ENCODE peak calls at places on chromosomes 13 and 19, in six cellular contexts. J, L, W, I, M and X are unnamed samples.

GRCh38 chr13:38875186-38875875 is 115.3 kb downstream of the STOML3 start:
- DNase-seq in J (no peak), M (no peak), W (no peak), I (no peak), L (no peak), X (no peak)

GRCh38 chr13:110444226-110444653 is 117.3 kb downstream of the RAB20 start:
- DNase-seq in J (no peak), W (no peak), M (peak), L (no peak), I (peak), X (no peak)

GRCh38 chr19:43726736-43727592 is 11.1 kb downstream of the IRGC start:
- DNase-seq in M (no peak), J (no peak), I (no peak), L (no peak), W (no peak), X (no peak)

GRCh38 chr13:108961542-108962125 is 332.2 kb downstream of the MYO16 start:
- DNase-seq in M (peak), W (no peak), L (peak), J (no peak), I (peak), X (peak)

GRCh38 chr13:53126803-53127202 is 98.2 kb downstream of the OLFM4 start:
- DNase-seq in I (no peak), M (no peak), L (no peak), J (no peak), W (no peak), X (no peak)

GRCh38 chr13:74246398-74246975 is 112.3 kb upstream of the KLF12 start:
- DNase-seq in W (no peak), L (peak), M (no peak), I (no peak), J (no peak), X (no peak)

GRCh38 chr19:51158474-51159129 is 16.5 kb downstream of the SIGLEC7 start:
- DNase-seq in W (peak), M (peak), I (peak), L (peak), J (no peak), X (peak)

GRCh38 chr19:3178377-3178972 is at the start of gene S1PR4:
- DNase-seq in L (no peak), M (no peak), J (no peak), I (peak), W (peak), X (no peak)

GRCh38 chr13:45149964-45150363 is 29.7 kb downstream of the GTF2F2 start:
- DNase-seq in I (no peak), M (no peak), W (no peak), J (no peak), L (no peak), X (no peak)

GRCh38 chr13:111973186-111974064 is 93.5 kb upstream of the SOX1 start:
- DNase-seq in I (no peak), M (no peak), J (no peak), L (no peak), W (no peak), X (no peak)

GRCh38 chr13:83449666-83450395 is 432.4 kb downstream of the SLITRK1 start:
- DNase-seq in J (no peak), W (no peak), M (peak), I (no peak), L (no peak), X (no peak)

GRCh38 chr13:40026741-40027140 is 371.3 kb downstream of the COG6 start:
- DNase-seq in M (no peak), I (peak), J (no peak), W (no peak), L (no peak), X (no peak)

GRCh38 chr19:41548954-41549688 is 26.8 kb upstream of the CEACAM21 start:
- DNase-seq in I (peak), W (peak), M (no peak), L (peak), J (no peak), X (peak)

GRCh38 chr19:13082192-13083007 is 20.3 kb downstream of the LYL1 start:
- DNase-seq in J (no peak), I (no peak), L (peak), M (no peak), W (no peak), X (peak)

GRCh38 chr19:12333162-12334159 is at the start of gene ZNF563:
- DNase-seq in I (peak), M (peak), J (peak), L (peak), W (peak), X (peak)

GRCh38 chr19:33906578-33907335 is 110.1 kb downstream of the KCTD15 start:
- DNase-seq in M (peak), J (no peak), W (no peak), I (no peak), L (peak), X (peak)

GRCh38 chr19:6272411-6272791 is 7.4 kb downstream of the MLLT1 start:
- DNase-seq in J (no peak), M (no peak), W (no peak), I (no peak), L (no peak), X (no peak)

GRCh38 chr19:33441828-33442227 is 68.3 kb downstream of the CEBPG start:
- DNase-seq in J (no peak), M (no peak), L (no peak), W (no peak), I (no peak), X (no peak)

GRCh38 chr13:48485447-48485846 is 47.4 kb downstream of the RCBTB2 start:
- DNase-seq in I (no peak), L (no peak), J (no peak), W (no peak), M (no peak), X (no peak)

GRCh38 chr19:36051236-36051635 is 2.8 kb downstream of the THAP8 start:
- DNase-seq in J (peak), W (no peak), M (no peak), I (no peak), L (peak), X (no peak)

GRCh38 chr19:30690935-30691505 is 318.8 kb downstream of the ZNF536 start:
- DNase-seq in L (no peak), J (no peak), W (no peak), M (no peak), I (no peak), X (no peak)

GRCh38 chr13:90448466-90449037 is 898.9 kb upstream of the MIR17HG start:
- DNase-seq in W (no peak), I (no peak), L (peak), M (no peak), J (no peak), X (no peak)

GRCh38 chr13:50726164-50726563 is 117.3 kb downstream of the DLEU7 start:
- DNase-seq in J (no peak), W (no peak), I (no peak), M (no peak), L (no peak), X (no peak)

GRCh38 chr19:29596885-29597525 is 9.1 kb upstream of the POP4 start:
- DNase-seq in L (peak), I (no peak), M (no peak), J (no peak), W (no peak), X (peak)

GRCh38 chr13:40477623-40478608 is 188.5 kb downstream of the FOXO1 start:
- DNase-seq in I (no peak), W (no peak), L (peak), M (no peak), J (no peak), X (no peak)

GRCh38 chr19:28701491-28701890 is 511.5 kb downstream of the UQCRFS1 start:
- DNase-seq in J (no peak), M (peak), L (no peak), W (no peak), I (no peak), X (no peak)

GRCh38 chr19:51549533-51550324 is 18.3 kb upstream of the SIGLEC6 start:
- DNase-seq in L (no peak), M (no peak), I (no peak), J (no peak), W (no peak), X (no peak)

GRCh38 chr19:17348700-17349099 is 11.3 kb downstream of the GTPBP3 start:
- DNase-seq in L (peak), I (no peak), J (no peak), M (peak), W (no peak), X (peak)

GRCh38 chr13:96982672-96983071 is 11.6 kb downstream of the OXGR1 start:
- DNase-seq in M (no peak), J (no peak), I (no peak), L (peak), W (no peak), X (no peak)

GRCh38 chr13:113835461-113836274 is 28.2 kb downstream of the GAS6 start:
- DNase-seq in J (no peak), L (no peak), W (no peak), I (no peak), M (no peak), X (peak)

GRCh38 chr19:15390814-15391213 is 11.2 kb upstream of the AKAP8 start:
- DNase-seq in I (no peak), J (no peak), M (no peak), L (no peak), W (no peak), X (no peak)

GRCh38 chr19:10979950-10980349 is 19.1 kb downstream of the SMARCA4 start:
- DNase-seq in W (no peak), I (peak), J (peak), M (no peak), L (peak), X (peak)